ENCODE peak calls at places on chromosomes 7 and 10, in eight cellular contexts. J is neural progenitor cell, V is osteoblast, U is suprapubic skin, M is AG10803, I is lung, O is mucosa of descending colon, X is heart left ventricle. P is an unnamed sample.

GRCh38 chr7:101856488-101857357 is 39.3 kb downstream of the CUX1 start:
- DNase-seq in J (no peak), V (peak; percentile 94), U (peak; percentile 93), M (peak; percentile 83), I (peak; percentile 96), O (peak; percentile 97), X (peak; percentile 93), P (peak; percentile 93)

GRCh38 chr10:97400665-97401454 is at the start of gene RRP12:
- DNase-seq in J (peak; percentile 96), V (peak; percentile 98), U (peak; percentile 91), M (peak; percentile 97), I (peak; percentile 94), O (peak; percentile 67), X (peak; percentile 71), P (peak; percentile 99)

GRCh38 chr10:96598841-96599240 is 12.0 kb upstream of the TM9SF3 start:
- DNase-seq in J (no peak), V (no peak), U (no peak), M (no peak), I (no peak), O (no peak), X (no peak), P (no peak)

GRCh38 chr7:106566672-106567071 is 94.3 kb downstream of the CCDC71L start:
- DNase-seq in J (no peak), V (no peak), U (no peak), M (peak; percentile 23), I (no peak), O (no peak), X (no peak), P (no peak)

GRCh38 chr7:115052706-115053105 is 130.8 kb downstream of the MDFIC start:
- DNase-seq in J (no peak), V (no peak), U (no peak), M (no peak), I (no peak), O (no peak), X (no peak), P (no peak)

GRCh38 chr7:32259917-32260596 is 189.8 kb upstream of the PDE1C start:
- DNase-seq in J (no peak), V (no peak), U (no peak), M (no peak), I (no peak), O (no peak), X (no peak), P (no peak)

GRCh38 chr10:23362879-23363787 is 18.5 kb upstream of the C10orf67 start:
- DNase-seq in J (no peak), V (no peak), U (no peak), M (no peak), I (no peak), O (no peak), X (no peak), P (no peak)

GRCh38 chr10:124722812-124723783 is 21.1 kb downstream of the FAM53B start:
- DNase-seq in J (no peak), V (peak; percentile 88), U (no peak), M (no peak), I (no peak), O (peak; percentile 64), X (peak; percentile 81), P (no peak)

GRCh38 chr10:103911021-103911459 is 6.9 kb downstream of the STN1 start:
- DNase-seq in J (no peak), V (no peak), U (no peak), M (no peak), I (no peak), O (no peak), X (no peak), P (no peak)

DNA sequence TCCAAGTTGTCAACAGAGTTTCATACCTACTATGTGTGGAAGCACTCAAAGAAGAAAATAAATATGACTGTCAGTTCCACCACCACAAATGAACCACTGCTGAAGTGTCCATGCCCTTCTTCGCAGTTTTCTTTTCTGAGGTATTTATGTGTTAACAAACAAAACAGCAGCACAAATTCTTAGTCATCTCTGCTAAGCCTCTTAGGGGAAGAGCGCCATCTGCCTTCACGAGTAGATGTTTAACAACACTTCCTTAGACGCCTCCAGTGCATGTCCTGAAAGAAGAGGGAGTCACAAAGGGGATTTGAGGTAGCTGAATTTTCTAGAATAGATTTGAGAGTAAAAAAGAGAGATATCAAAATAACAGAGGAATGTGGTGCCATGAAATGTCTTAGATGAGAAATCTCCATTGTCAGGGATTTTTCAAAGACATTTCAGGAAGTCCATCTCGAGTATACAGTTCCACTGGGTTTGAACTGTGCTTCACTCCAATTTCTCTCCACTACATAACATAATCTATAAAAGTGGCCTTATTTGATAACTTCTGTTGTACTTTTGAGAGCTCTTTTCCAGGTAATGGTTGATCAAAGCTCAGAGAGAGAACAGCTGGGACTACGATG is 775.3 kb upstream of the POM121L12 start:
- DNase-seq in J (peak; percentile 72), V (no peak), U (no peak), M (no peak), I (no peak), O (no peak), X (no peak), P (no peak)
- TF ChIP-seq CTCF in J (peak; percentile 62), V (no peak), U (no peak), M (no peak), I (no peak), O (no peak), X (no peak), P (no peak)

GRCh38 chr10:100930368-100930767 is 17.6 kb downstream of the SLF2 start:
- DNase-seq in J (no peak), V (peak; percentile 58), U (no peak), M (no peak), I (no peak), O (no peak), X (no peak), P (no peak)
- TF ChIP-seq CTCF in J (peak; percentile 9), V (peak; percentile 23), U (no peak), M (no peak), I (no peak), O (no peak), X (peak; percentile 18), P (peak; percentile 44)

DNA sequence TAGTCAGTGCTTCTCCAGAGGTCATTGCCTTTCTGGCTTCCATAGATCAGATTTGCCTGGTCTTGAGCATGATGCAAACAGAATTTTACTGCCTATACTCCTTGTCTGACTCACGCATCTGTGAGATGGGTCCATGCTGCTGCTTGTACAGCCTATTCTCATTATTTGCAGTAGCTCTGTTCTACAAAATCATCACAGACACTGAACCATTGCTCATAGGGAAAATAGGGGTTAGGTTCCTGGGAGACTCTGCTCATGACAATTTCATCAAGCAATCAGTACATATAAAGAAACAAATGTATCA is 7.4 kb upstream of the CREB3L2 start:
- DNase-seq in J (no peak), V (no peak), U (no peak), M (no peak), I (no peak), O (no peak), X (no peak), P (no peak)
- TF ChIP-seq CTCF in J (no peak), V (no peak), U (no peak), M (no peak), I (no peak), O (no peak), X (no peak), P (no peak)

GRCh38 chr10:106789623-106790022 is 374.9 kb downstream of the SORCS1 start:
- DNase-seq in J (no peak), V (no peak), U (no peak), M (no peak), I (no peak), O (no peak), X (no peak), P (no peak)

GRCh38 chr10:106795619-106796018 is 368.9 kb downstream of the SORCS1 start:
- DNase-seq in J (peak; percentile 75), V (no peak), U (no peak), M (no peak), I (no peak), O (peak; percentile 38), X (no peak), P (no peak)
- TF ChIP-seq CTCF in J (peak; percentile 84), V (no peak), U (no peak), M (no peak), I (no peak), O (no peak), X (peak; percentile 38), P (no peak)

DNA sequence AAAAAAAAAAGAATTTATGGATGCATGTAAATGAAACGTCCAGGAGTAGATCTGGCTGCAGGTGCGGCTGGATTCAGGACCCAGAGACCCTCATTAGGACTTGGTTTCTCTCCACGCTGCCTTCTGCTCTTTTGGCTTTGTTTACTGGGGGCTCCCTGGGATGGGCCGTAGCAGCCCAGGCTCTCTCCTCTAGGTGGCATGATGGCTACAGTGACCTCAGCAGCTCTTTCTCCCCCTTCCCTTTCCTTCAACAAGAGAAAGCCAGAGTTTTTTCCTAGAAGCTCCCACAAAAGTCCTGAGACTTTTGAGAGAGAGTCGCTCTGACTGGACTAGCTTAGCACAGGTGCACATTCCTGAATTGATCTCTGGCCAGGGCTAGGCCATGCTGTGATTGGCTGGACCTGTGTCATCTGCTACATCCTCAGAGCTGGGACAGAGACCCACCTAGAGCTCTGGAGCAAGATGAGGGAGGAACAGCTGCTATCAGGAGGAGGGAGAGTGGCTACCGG is 67.8 kb upstream of the PDCD4 start:
- DNase-seq in J (peak; percentile 75), V (peak; percentile 90), U (no peak), M (peak; percentile 54), I (no peak), O (peak; percentile 72), X (no peak), P (peak; percentile 18)
- TF ChIP-seq CTCF in J (peak; percentile 63), V (peak; percentile 73), U (peak; percentile 47), M (peak; percentile 84), I (peak; percentile 69), O (peak; percentile 27), X (peak; percentile 68), P (peak; percentile 74)

GRCh38 chr7:108062250-108063014 is 59.5 kb upstream of the LAMB1 start:
- DNase-seq in J (no peak), V (no peak), U (no peak), M (no peak), I (no peak), O (no peak), X (no peak), P (peak; percentile 7)
- TF ChIP-seq CTCF in J (no peak), V (no peak), U (no peak), M (no peak), I (no peak), O (no peak), X (no peak), P (peak; percentile 17)

GRCh38 chr10:7512487-7512886 is 101.7 kb upstream of the SFMBT2 start:
- DNase-seq in J (no peak), V (no peak), U (no peak), M (no peak), I (no peak), O (no peak), X (no peak), P (no peak)
- TF ChIP-seq CTCF in J (no peak), V (no peak), U (no peak), M (no peak), I (no peak), O (no peak), X (no peak), P (no peak)